ENCODE peak calls at places on chromosomes 5 and 9, in ten cellular contexts. M is right cardiac atrium; Y is A549; V is CD8-positive, alpha-beta memory T cell; X is transverse colon; K is heart right ventricle; S is endothelial cell of umbilical vein; T is aorta; U is CD8-positive, alpha-beta T cell; W is OCI-LY7. Q is an unnamed sample. For H3K4me1, the result is how much of the 10 kb centered on the place peaks cover.

GRCh38 chr9:116450378-116451139 is 236.5 kb upstream of the TRIM32 start:
- DNase-seq in M (no peak), Y (no peak), V (no peak), X (no peak), K (no peak), S (no peak), T (peak), U (no peak), W (no peak), Q (no peak)

GRCh38 chr5:128881609-128882008 is 83.7 kb upstream of the SLC27A6 start:
- DNase-seq in M (no peak), Y (no peak), V (no peak), X (no peak), K (no peak), S (no peak), T (no peak), U (no peak), W (no peak), Q (no peak)

GRCh38 chr5:72467987-72468386 is 39.2 kb downstream of the ZNF366 start:
- DNase-seq in M (no peak), Y (no peak), V (no peak), X (no peak), K (no peak), S (peak), T (no peak), U (no peak), W (no peak), Q (no peak)

GRCh38 chr9:132006657-132007370 is 72.9 kb downstream of the MED27 start:
- DNase-seq in M (no peak), Y (no peak), V (no peak), X (no peak), K (no peak), S (no peak), T (no peak), U (no peak), W (no peak), Q (no peak)

GRCh38 chr5:61805101-61805500 is 473.0 kb downstream of the ZSWIM6 start:
- DNase-seq in M (no peak), Y (peak), V (no peak), X (no peak), K (no peak), S (no peak), T (no peak), U (no peak), W (no peak), Q (no peak)

GRCh38 chr5:34959323-34959722 is 30.0 kb downstream of the DNAJC21 start:
- DNase-seq in M (no peak), Y (no peak), V (no peak), X (no peak), K (no peak), S (no peak), T (no peak), U (no peak), W (no peak), Q (no peak)

GRCh38 chr5:75668988-75669760 is 48.1 kb downstream of the POC5 start:
- DNase-seq in M (peak), Y (peak), V (peak), X (peak), K (no peak), S (peak), T (no peak), U (no peak), W (peak), Q (peak)

GRCh38 chr5:99929806-99930135 is 605.4 kb upstream of the FAM174A start:
- DNase-seq in M (no peak), Y (no peak), V (no peak), X (no peak), K (no peak), S (no peak), T (no peak), U (no peak), W (no peak), Q (no peak)

GRCh38 chr9:4116708-4117460 is 183.0 kb downstream of the GLIS3 start:
- DNase-seq in M (peak), Y (no peak), V (no peak), X (no peak), K (no peak), S (no peak), T (no peak), U (no peak), W (no peak), Q (no peak)

GRCh38 chr5:176499273-176499672 is 37.9 kb downstream of the RNF44 start:
- DNase-seq in M (no peak), Y (no peak), V (no peak), X (no peak), K (no peak), S (no peak), T (no peak), U (no peak), W (no peak), Q (no peak)

GRCh38 chr9:17291766-17292165 is 156.9 kb downstream of the CNTLN start:
- DNase-seq in M (no peak), Y (no peak), V (no peak), X (no peak), K (no peak), S (no peak), T (no peak), U (no peak), W (no peak), Q (no peak)

GRCh38 chr5:32712463-32713395 is 1.6 kb downstream of the NPR3 start:
- DNase-seq in M (no peak), Y (no peak), V (no peak), X (no peak), K (no peak), S (no peak), T (peak), U (no peak), W (no peak), Q (no peak)

GRCh38 chr5:26833596-26833995 is 204.8 kb downstream of the CDH9 start:
- DNase-seq in M (no peak), Y (no peak), V (no peak), X (no peak), K (no peak), S (no peak), T (no peak), U (no peak), W (no peak), Q (no peak)

GRCh38 chr9:106675780-106676179 is 187.2 kb upstream of the ZNF462 start:
- DNase-seq in M (peak), Y (no peak), V (no peak), X (no peak), K (peak), S (no peak), T (no peak), U (no peak), W (no peak), Q (no peak)

GRCh38 chr9:134655591-134656333 is 14.2 kb downstream of the COL5A1 start:
- DNase-seq in M (no peak), Y (no peak), V (no peak), X (no peak), K (no peak), S (no peak), T (peak), U (no peak), W (no peak), Q (no peak)

GRCh38 chr5:136754216-136754615 is 388.9 kb upstream of the TRPC7 start:
- DNase-seq in M (no peak), Y (no peak), V (no peak), X (no peak), K (no peak), S (no peak), T (no peak), U (no peak), W (no peak), Q (no peak)

GRCh38 chr9:14071484-14071883 is 242.5 kb downstream of the NFIB start:
- DNase-seq in M (no peak), Y (no peak), V (no peak), X (no peak), K (no peak), S (no peak), T (no peak), U (no peak), W (no peak), Q (no peak)

GRCh38 chr9:118829334-118829733 is 539.9 kb downstream of the BRINP1 start:
- DNase-seq in M (no peak), Y (no peak), V (no peak), X (no peak), K (no peak), S (no peak), T (no peak), U (no peak), W (no peak), Q (no peak)

GRCh38 chr5:67176931-67177330 is 19.7 kb downstream of the CD180 start:
- DNase-seq in M (no peak), Y (no peak), V (no peak), X (no peak), K (no peak), S (no peak), T (no peak), U (no peak), W (peak), Q (no peak)

GRCh38 chr5:96172436-96172835 is 210.8 kb upstream of the ELL2 start:
- DNase-seq in M (no peak), Y (no peak), V (no peak), X (no peak), K (no peak), S (no peak), T (no peak), U (no peak), W (no peak), Q (no peak)

GRCh38 chr5:12683249-12683648 is 779.0 kb upstream of the CTNND2 start:
- DNase-seq in M (no peak), Y (no peak), V (no peak), X (no peak), K (no peak), S (no peak), T (no peak), U (no peak), W (no peak), Q (no peak)

GRCh38 chr5:38672059-38672791 is 115.8 kb upstream of the LIFR start:
- DNase-seq in M (no peak), Y (peak), V (no peak), X (no peak), K (no peak), S (no peak), T (no peak), U (no peak), W (no peak), Q (no peak)

GRCh38 chr9:115855458-115856133 is 298.0 kb upstream of the PAPPA start:
- DNase-seq in M (no peak), Y (no peak), V (no peak), X (no peak), K (no peak), S (no peak), T (no peak), U (no peak), W (no peak), Q (no peak)

GRCh38 chr9:89919171-89919681 is 314.4 kb downstream of the GADD45G start:
- DNase-seq in M (no peak), Y (no peak), V (no peak), X (peak), K (peak), S (no peak), T (no peak), U (no peak), W (peak), Q (peak)

GRCh38 chr5:98827161-98827560 is 53.7 kb downstream of the RGMB start:
- DNase-seq in M (no peak), Y (peak), V (no peak), X (no peak), K (no peak), S (peak), T (no peak), U (no peak), W (peak), Q (peak)

GRCh38 chr9:35725362-35725761 is 6.6 kb downstream of the TLN1 start:
- DNase-seq in M (no peak), Y (no peak), V (no peak), X (no peak), K (no peak), S (no peak), T (peak), U (no peak), W (no peak), Q (no peak)

GRCh38 chr9:126500600-126501382 is 112.9 kb upstream of the LMX1B start:
- DNase-seq in M (peak), Y (peak), V (peak), X (peak), K (peak), S (peak), T (peak), U (peak), W (peak), Q (peak)

GRCh38 chr9:18775969-18776368 is 257.0 kb downstream of the SAXO1 start:
- DNase-seq in M (no peak), Y (no peak), V (no peak), X (no peak), K (no peak), S (no peak), T (no peak), U (no peak), W (no peak), Q (no peak)

GRCh38 chr5:62340392-62340791 is 34.4 kb downstream of the KIF2A start:
- DNase-seq in M (no peak), Y (peak), V (no peak), X (no peak), K (no peak), S (peak), T (no peak), U (no peak), W (peak), Q (no peak)

GRCh38 chr9:132943677-132944293 is 631 bp downstream of the TSC1 start:
- DNase-seq in M (no peak), Y (no peak), V (no peak), X (peak), K (no peak), S (peak), T (no peak), U (no peak), W (peak), Q (no peak)

GRCh38 chr5:9516591-9516990 is 29.3 kb downstream of the SEMA5A start:
- DNase-seq in M (no peak), Y (no peak), V (no peak), X (no peak), K (no peak), S (no peak), T (no peak), U (no peak), W (no peak), Q (no peak)

GRCh38 chr5:5891350-5891749 is 468.9 kb downstream of the ICE1 start:
- DNase-seq in M (no peak), Y (no peak), V (no peak), X (no peak), K (no peak), S (no peak), T (no peak), U (no peak), W (no peak), Q (no peak)

GRCh38 chr9:79089054-79089560 is 482.7 kb upstream of the TLE4 start:
- DNase-seq in M (no peak), Y (no peak), V (no peak), X (no peak), K (no peak), S (no peak), T (no peak), U (no peak), W (no peak), Q (no peak)

GRCh38 chr5:171269717-171270116 is 39.3 kb upstream of the TLX3 start:
- DNase-seq in M (no peak), Y (no peak), V (no peak), X (no peak), K (no peak), S (no peak), T (no peak), U (no peak), W (no peak), Q (no peak)

GRCh38 chr5:117594165-117594564 is 1019.5 kb upstream of the SEMA6A start:
- DNase-seq in M (peak), Y (no peak), V (no peak), X (no peak), K (no peak), S (no peak), T (no peak), U (no peak), W (no peak), Q (no peak)

GRCh38 chr5:149829954-149830353 is 99.8 kb downstream of the PPARGC1B start:
- DNase-seq in M (no peak), Y (peak), V (no peak), X (no peak), K (no peak), S (no peak), T (no peak), U (no peak), W (peak), Q (no peak)

GRCh38 chr9:13569706-13570423 is 290.4 kb upstream of the MPDZ start:
- DNase-seq in M (no peak), Y (no peak), V (no peak), X (no peak), K (no peak), S (peak), T (no peak), U (no peak), W (no peak), Q (no peak)

DNA sequence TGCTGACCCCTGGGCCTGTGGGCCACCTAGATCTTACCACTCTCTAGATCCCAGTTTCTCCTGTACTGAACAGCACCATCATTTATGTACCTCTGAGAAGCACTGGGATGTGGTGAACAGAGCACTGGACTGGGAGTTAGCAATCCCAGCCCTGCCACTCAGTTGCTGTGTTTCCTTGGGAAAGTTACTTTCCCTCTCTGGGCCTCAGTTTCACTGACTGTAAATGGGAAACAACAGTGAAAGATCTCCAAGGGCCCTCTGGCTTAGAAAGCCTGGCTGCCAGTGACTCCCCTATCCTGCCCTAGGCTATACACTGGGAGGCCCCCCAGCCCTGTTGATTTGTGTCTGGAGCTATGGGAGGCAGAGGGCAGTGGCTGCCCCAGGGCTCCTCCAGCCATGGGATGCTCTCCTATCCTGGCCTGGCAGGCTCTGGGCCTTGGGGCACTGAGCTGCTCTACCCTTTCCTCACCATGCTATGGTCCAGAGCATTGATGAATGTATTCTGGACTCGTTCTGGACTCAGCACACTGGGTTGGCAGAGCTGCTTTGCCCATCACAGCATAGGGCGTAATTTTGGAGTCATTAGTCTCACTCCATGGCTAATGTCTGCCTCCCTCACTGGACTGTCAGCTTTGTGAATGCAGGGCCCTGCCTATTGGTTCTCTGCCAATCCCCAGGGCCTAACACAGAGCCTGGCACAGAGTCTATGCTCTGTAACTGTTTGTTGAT is 99.3 kb downstream of the RGS3 start:
- DNase-seq in M (no peak), Y (no peak), V (no peak), X (no peak), K (no peak), S (no peak), T (peak), U (no peak), W (no peak), Q (no peak)
- H3K4me1 ChIP-seq in M (under half), Y (under half), V (under half), X (half or more), K (under half), S (under half), T (under half), U (under half), W (under half), Q (under half)

GRCh38 chr5:135371738-135372232 is 27.2 kb downstream of the MACROH2A1 start:
- DNase-seq in M (no peak), Y (no peak), V (no peak), X (no peak), K (no peak), S (no peak), T (no peak), U (no peak), W (no peak), Q (no peak)

GRCh38 chr5:135372654-135373381 is 26.2 kb downstream of the MACROH2A1 start:
- DNase-seq in M (no peak), Y (no peak), V (no peak), X (no peak), K (no peak), S (no peak), T (no peak), U (no peak), W (no peak), Q (no peak)

GRCh38 chr5:135375040-135375439 is 24.0 kb downstream of the MACROH2A1 start:
- DNase-seq in M (peak), Y (no peak), V (no peak), X (no peak), K (no peak), S (no peak), T (no peak), U (no peak), W (no peak), Q (no peak)

GRCh38 chr5:135376961-135377621 is 21.9 kb downstream of the MACROH2A1 start:
- DNase-seq in M (no peak), Y (no peak), V (no peak), X (no peak), K (no peak), S (peak), T (no peak), U (no peak), W (no peak), Q (no peak)

DNA sequence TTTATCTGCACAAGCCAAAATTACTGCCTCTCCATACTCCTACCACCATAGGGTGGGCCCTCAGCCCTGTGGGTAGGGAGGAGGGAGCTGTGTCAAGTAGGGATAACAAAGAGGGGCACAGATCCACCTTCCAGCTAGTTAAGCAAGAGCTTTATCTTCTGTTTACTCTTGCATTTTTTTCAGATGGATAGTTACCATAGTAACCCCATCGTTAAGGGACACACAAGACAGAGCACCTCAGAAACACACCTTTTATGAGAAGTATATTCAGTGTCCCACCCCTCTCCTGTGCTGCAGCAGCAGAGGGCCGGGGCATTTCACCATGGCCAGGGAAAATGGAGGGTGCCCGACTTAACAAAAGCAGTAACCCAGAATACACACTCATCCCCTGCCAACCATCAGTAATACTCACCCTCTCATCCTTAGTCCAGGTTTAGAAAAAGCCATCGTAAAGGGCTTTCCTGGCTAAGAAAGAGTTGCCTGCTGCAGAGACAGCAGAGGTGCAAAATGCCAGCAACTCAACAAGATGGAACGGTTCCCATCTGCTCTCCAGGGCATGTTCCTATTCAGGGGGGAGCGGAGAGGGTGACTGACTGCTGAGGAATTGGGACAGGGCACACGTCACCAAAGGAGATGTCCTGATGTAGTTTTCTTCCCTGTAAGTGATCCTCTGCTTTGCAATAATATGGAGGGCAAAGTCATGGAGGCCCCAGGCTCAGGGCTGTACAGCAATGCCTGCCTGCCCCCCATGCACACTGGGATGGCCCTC is 25.1 kb downstream of the MACROH2A1 start:
- DNase-seq in M (peak), Y (no peak), V (no peak), X (no peak), K (no peak), S (no peak), T (no peak), U (no peak), W (no peak), Q (no peak)
- H3K4me1 ChIP-seq in M (under half), Y (under half), V (under half), X (half or more), K (under half), S (under half), T (under half), U (under half), W (under half), Q (under half)

GRCh38 chr5:179827684-179828083 is 7.0 kb downstream of the SQSTM1 start:
- DNase-seq in M (no peak), Y (peak), V (peak), X (peak), K (no peak), S (peak), T (peak), U (no peak), W (no peak), Q (no peak)

GRCh38 chr5:179829732-179830435 is 9.2 kb downstream of the SQSTM1 start:
- DNase-seq in M (no peak), Y (no peak), V (peak), X (no peak), K (no peak), S (no peak), T (no peak), U (no peak), W (no peak), Q (no peak)

GRCh38 chr5:179832039-179832745 is 11.5 kb downstream of the SQSTM1 start:
- DNase-seq in M (no peak), Y (no peak), V (peak), X (no peak), K (no peak), S (no peak), T (no peak), U (no peak), W (no peak), Q (no peak)

GRCh38 chr5:179825655-179826182 is 5.0 kb downstream of the SQSTM1 start:
- DNase-seq in M (no peak), Y (peak), V (no peak), X (peak), K (no peak), S (no peak), T (no peak), U (no peak), W (no peak), Q (no peak)

GRCh38 chr5:179828756-179829421 is 8.2 kb downstream of the SQSTM1 start:
- DNase-seq in M (no peak), Y (no peak), V (peak), X (no peak), K (no peak), S (no peak), T (no peak), U (no peak), W (no peak), Q (no peak)
- H3K4me1 ChIP-seq in M (under half), Y (half or more), V (under half), X (under half), K (under half), S (under half), T (under half), U (under half), W (under half), Q (under half)

GRCh38 chr5:151180291-151180690 is 22.7 kb upstream of the ANXA6 start:
- DNase-seq in M (no peak), Y (no peak), V (no peak), X (no peak), K (no peak), S (no peak), T (no peak), U (no peak), W (no peak), Q (no peak)
- H3K4me1 ChIP-seq in M (under half), Y (under half), V (under half), X (under half), K (under half), S (under half), T (under half), U (under half), W (under half), Q (under half)

GRCh38 chr5:143890475-143890874 is 78.5 kb downstream of the HMHB1 start:
- DNase-seq in M (no peak), Y (no peak), V (no peak), X (no peak), K (no peak), S (peak), T (no peak), U (no peak), W (no peak), Q (no peak)
- H3K4me1 ChIP-seq in M (under half), Y (under half), V (under half), X (under half), K (under half), S (under half), T (under half), U (under half), W (under half), Q (under half)

Q was measured in naive thymus-derived CD4-positive, alpha-beta T cell.